ENCODE peak calls at places on chromosome 7, in ten cellular contexts. V, G, Q, N, Z, E, I, U, D and J are unnamed samples.

GRCh38 chr7:120304674-120305073 is 31.7 kb downstream of the KCND2 start:
- DNase-seq in V (no peak), G (no peak), Z (no peak), I (no peak), E (no peak), N (no peak), Q (no peak), D (no peak), U (no peak), J (no peak)

GRCh38 chr7:141702047-141702567 is at the start of gene DENND11:
- DNase-seq in Z (peak), E (peak), G (peak), I (peak), Q (peak), V (no peak), U (peak), D (peak), N (peak), J (peak)

GRCh38 chr7:27684491-27684890 is 21.8 kb upstream of the HIBADH start:
- DNase-seq in E (no peak), I (no peak), G (no peak), D (no peak), N (no peak), Q (peak), Z (no peak), V (no peak), U (no peak), J (no peak)

GRCh38 chr7:146740039-146740438 is 623.4 kb downstream of the CNTNAP2 start:
- DNase-seq in Q (no peak), G (no peak), V (no peak), D (no peak), I (no peak), E (no peak), Z (no peak), N (no peak), U (no peak), J (no peak)

GRCh38 chr7:85924062-85924461 is 719.6 kb upstream of the GRM3 start:
- DNase-seq in Z (no peak), U (no peak), E (no peak), I (no peak), Q (no peak), V (no peak), N (no peak), G (no peak), D (peak), J (no peak)

GRCh38 chr7:66193146-66193725 is 11.9 kb upstream of the TPST1 start:
- DNase-seq in V (no peak), Z (no peak), Q (no peak), N (no peak), D (no peak), E (no peak), G (no peak), I (no peak), U (no peak), J (no peak)

GRCh38 chr7:100719523-100720319 is 547 bp upstream of the EPO start:
- DNase-seq in V (no peak), N (no peak), I (peak), Z (no peak), E (no peak), U (no peak), G (peak), Q (peak), D (no peak), J (no peak)

GRCh38 chr7:191105-192034 is 1.0 kb upstream of the FAM20C start:
- DNase-seq in N (no peak), V (peak), U (no peak), D (no peak), Z (peak), I (peak), E (no peak), G (peak), Q (peak), J (no peak)

GRCh38 chr7:33722383-33723096 is 182.8 kb upstream of the BMPER start:
- DNase-seq in E (no peak), Z (peak), U (no peak), D (no peak), V (peak), I (peak), G (peak), Q (peak), N (no peak), J (no peak)

GRCh38 chr7:69599879-69600764 is 1.8 kb downstream of the AUTS2 start:
- DNase-seq in I (peak), G (peak), D (no peak), V (no peak), Z (peak), E (peak), Q (peak), U (no peak), N (no peak), J (no peak)

GRCh38 chr7:112238852-112239610 is 32.5 kb downstream of the ZNF277 start:
- DNase-seq in V (no peak), Q (peak), U (no peak), E (no peak), Z (no peak), G (no peak), N (no peak), D (no peak), I (no peak), J (peak)

GRCh38 chr7:137874390-137874789 is 27.6 kb upstream of the DGKI start:
- DNase-seq in E (no peak), Z (no peak), Q (peak), V (no peak), D (no peak), N (no peak), I (peak), U (no peak), G (peak), J (no peak)

GRCh38 chr7:73701357-73701995 is 18.0 kb downstream of the STX1A start:
- DNase-seq in Z (peak), N (no peak), D (no peak), Q (peak), U (no peak), E (peak), V (peak), I (peak), G (peak), J (no peak)

GRCh38 chr7:83072576-83073517 is 89.8 kb downstream of the PCLO start:
- DNase-seq in Q (peak), D (no peak), E (no peak), V (no peak), Z (peak), U (no peak), N (no peak), I (no peak), G (no peak), J (no peak)

GRCh38 chr7:114923403-114923713 is 1.5 kb downstream of the MDFIC start:
- DNase-seq in V (no peak), N (no peak), I (no peak), D (no peak), G (no peak), Z (no peak), Q (no peak), E (no peak), U (no peak), J (no peak)

GRCh38 chr7:74288034-74288881 is 949 bp upstream of the CLIP2 start:
- DNase-seq in Q (no peak), E (no peak), Z (no peak), V (no peak), I (no peak), N (no peak), G (peak), D (no peak), U (no peak), J (no peak)

GRCh38 chr7:110943686-110944350 is 147.1 kb upstream of the LRRN3 start:
- DNase-seq in N (no peak), D (no peak), I (peak), U (no peak), V (no peak), G (no peak), Z (no peak), Q (peak), E (no peak), J (no peak)

GRCh38 chr7:141072548-141073172 is 1.2 kb upstream of the TMEM178B start:
- DNase-seq in D (peak), E (no peak), V (no peak), I (peak), Q (peak), G (peak), Z (peak), U (peak), N (no peak), J (no peak)

GRCh38 chr7:128030263-128030998 is 806 bp downstream of the LRRC4 start:
- DNase-seq in G (no peak), E (no peak), D (no peak), N (no peak), V (no peak), I (no peak), Q (no peak), U (no peak), Z (no peak), J (no peak)

GRCh38 chr7:3648276-3648675 is 347.2 kb downstream of the SDK1 start:
- DNase-seq in D (no peak), V (no peak), Q (peak), U (no peak), Z (no peak), N (no peak), G (no peak), I (no peak), E (no peak), J (no peak)

GRCh38 chr7:149598721-149599308 is 101.2 kb upstream of the ZNF746 start:
- DNase-seq in Z (peak), I (peak), Q (peak), N (no peak), V (peak), G (peak), D (no peak), U (no peak), E (peak), J (no peak)

GRCh38 chr7:85750454-85750949 is 563.6 kb upstream of the SEMA3D start:
- DNase-seq in G (peak), I (peak), Z (peak), V (peak), E (peak), N (no peak), U (no peak), Q (peak), D (no peak), J (no peak)

GRCh38 chr7:930975-931758 is 23.3 kb downstream of the ADAP1 start:
- DNase-seq in Q (no peak), V (no peak), U (no peak), I (no peak), Z (no peak), E (no peak), N (peak), D (no peak), G (no peak), J (no peak)

GRCh38 chr7:111085356-111085755 is 5.6 kb upstream of the LRRN3 start:
- DNase-seq in I (no peak), G (no peak), Z (no peak), N (no peak), U (no peak), E (no peak), V (no peak), Q (no peak), D (no peak), J (no peak)

GRCh38 chr7:138657854-138658386 is 43.2 kb downstream of the SVOPL start:
- DNase-seq in N (no peak), V (no peak), Z (no peak), I (no peak), E (no peak), G (no peak), U (no peak), D (no peak), Q (no peak), J (no peak)

GRCh38 chr7:95723583-95724180 is 48.7 kb upstream of the DYNC1I1 start:
- DNase-seq in I (peak), V (peak), G (peak), U (peak), Z (peak), D (peak), Q (peak), E (peak), N (no peak), J (peak)

GRCh38 chr7:33243319-33243881 is 114.0 kb downstream of the BBS9 start:
- DNase-seq in V (peak), I (peak), D (no peak), G (peak), Z (peak), U (no peak), E (peak), Q (peak), N (no peak), J (peak)

GRCh38 chr7:138568655-138569054 is 108.6 kb downstream of the TRIM24 start:
- DNase-seq in Z (no peak), V (no peak), U (no peak), D (no peak), G (no peak), I (no peak), Q (no peak), N (no peak), E (no peak), J (no peak)

GRCh38 chr7:108525327-108525984 is 479 bp downstream of the PNPLA8 start:
- DNase-seq in N (no peak), U (no peak), D (peak), G (peak), Z (peak), Q (peak), V (peak), I (peak), E (no peak), J (peak)

GRCh38 chr7:15309891-15310290 is 251.9 kb downstream of the AGMO start:
- DNase-seq in Z (no peak), G (peak), I (peak), D (no peak), V (no peak), U (no peak), Q (peak), E (no peak), N (no peak), J (no peak)

GRCh38 chr7:151321341-151321740 is 20.3 kb upstream of the NUB1 start:
- DNase-seq in Q (no peak), V (no peak), N (no peak), E (no peak), G (no peak), D (no peak), I (no peak), U (no peak), Z (no peak), J (no peak)

GRCh38 chr7:130276796-130277762 is 10.4 kb downstream of the CPA2 start:
- DNase-seq in Z (peak), U (no peak), N (no peak), D (no peak), V (no peak), G (peak), I (peak), E (no peak), Q (peak), J (no peak)

GRCh38 chr7:157874208-157874816 is 537.5 kb downstream of the DNAJB6 start:
- DNase-seq in D (no peak), Q (no peak), G (no peak), E (no peak), N (no peak), V (no peak), U (no peak), I (no peak), Z (no peak), J (no peak)

GRCh38 chr7:5234852-5235831 is 45.1 kb downstream of the WIPI2 start:
- DNase-seq in Z (no peak), G (no peak), D (no peak), N (peak), I (peak), V (no peak), E (peak), Q (peak), U (no peak), J (peak)

GRCh38 chr7:17781491-17782215 is 158.6 kb downstream of the SNX13 start:
- DNase-seq in N (no peak), G (peak), Q (no peak), D (no peak), V (peak), Z (no peak), U (no peak), E (no peak), I (no peak), J (no peak)

GRCh38 chr7:50782376-50783208 is at the start of gene GRB10:
- DNase-seq in Q (peak), V (no peak), D (peak), Z (peak), N (peak), G (peak), I (peak), U (peak), E (no peak), J (no peak)

GRCh38 chr7:21893401-21893800 is 52.3 kb downstream of the CDCA7L start:
- DNase-seq in E (no peak), N (no peak), Z (no peak), U (no peak), G (no peak), V (no peak), I (no peak), Q (no peak), D (no peak), J (no peak)

GRCh38 chr7:522071-522937 is 2.7 kb upstream of the PDGFA start:
- DNase-seq in N (no peak), V (no peak), D (no peak), E (no peak), G (peak), U (no peak), Q (peak), Z (peak), I (peak), J (no peak)